ENCODE peak calls at places on chromosomes 1 and 21, in five cellular contexts. One of them, this sample, is unnamed.

GRCh38 chr21:44487831-44488230 is 32.5 kb downstream of the LRRC3 start:
- DNase-seq in choroid plexus epithelial cell: peak
- DNase-seq in fibroblast of the aortic adventitia: peak
- DNase-seq in CD8-positive, alpha-beta T cell: peak
- DNase-seq in NB4: peak
- DNase-seq in this sample: peak

GRCh38 chr1:109391161-109391556 is 6.6 kb downstream of the SORT1 start:
- DNase-seq in choroid plexus epithelial cell: peak
- DNase-seq in fibroblast of the aortic adventitia: peak
- DNase-seq in CD8-positive, alpha-beta T cell: no peak
- DNase-seq in NB4: no peak
- DNase-seq in this sample: peak

GRCh38 chr1:1435094-1435903 is at the start of gene VWA1:
- DNase-seq in choroid plexus epithelial cell: peak
- DNase-seq in fibroblast of the aortic adventitia: peak
- DNase-seq in CD8-positive, alpha-beta T cell: peak
- DNase-seq in NB4: no peak
- DNase-seq in this sample: peak

GRCh38 chr1:205495237-205495823 is 9.1 kb upstream of the CDK18 start:
- DNase-seq in choroid plexus epithelial cell: no peak
- DNase-seq in fibroblast of the aortic adventitia: no peak
- DNase-seq in CD8-positive, alpha-beta T cell: no peak
- DNase-seq in NB4: no peak
- DNase-seq in this sample: no peak

GRCh38 chr1:173410794-173411236 is 66.3 kb upstream of the PRDX6 start:
- DNase-seq in choroid plexus epithelial cell: no peak
- DNase-seq in fibroblast of the aortic adventitia: no peak
- DNase-seq in CD8-positive, alpha-beta T cell: no peak
- DNase-seq in NB4: no peak
- DNase-seq in this sample: no peak

GRCh38 chr1:200674838-200675587 is 5.3 kb upstream of the DDX59 start:
- DNase-seq in choroid plexus epithelial cell: no peak
- DNase-seq in fibroblast of the aortic adventitia: peak
- DNase-seq in CD8-positive, alpha-beta T cell: no peak
- DNase-seq in NB4: no peak
- DNase-seq in this sample: peak

GRCh38 chr1:40314721-40315238 is 2.3 kb downstream of the COL9A2 start:
- DNase-seq in choroid plexus epithelial cell: peak
- DNase-seq in fibroblast of the aortic adventitia: no peak
- DNase-seq in CD8-positive, alpha-beta T cell: no peak
- DNase-seq in NB4: no peak
- DNase-seq in this sample: no peak

GRCh38 chr1:200180821-200181220 is 153.3 kb downstream of the NR5A2 start:
- DNase-seq in choroid plexus epithelial cell: peak
- DNase-seq in fibroblast of the aortic adventitia: peak
- DNase-seq in CD8-positive, alpha-beta T cell: no peak
- DNase-seq in NB4: no peak
- DNase-seq in this sample: peak

GRCh38 chr1:53316742-53317650 is 10.9 kb downstream of the LRP8 start:
- DNase-seq in choroid plexus epithelial cell: no peak
- DNase-seq in fibroblast of the aortic adventitia: no peak
- DNase-seq in CD8-positive, alpha-beta T cell: no peak
- DNase-seq in NB4: no peak
- DNase-seq in this sample: no peak

GRCh38 chr1:232283864-232284263 is 346.1 kb downstream of the SIPA1L2 start:
- DNase-seq in choroid plexus epithelial cell: no peak
- DNase-seq in fibroblast of the aortic adventitia: no peak
- DNase-seq in CD8-positive, alpha-beta T cell: no peak
- DNase-seq in NB4: peak
- DNase-seq in this sample: peak

GRCh38 chr1:203667616-203668015 is 41.0 kb downstream of the ATP2B4 start:
- DNase-seq in choroid plexus epithelial cell: no peak
- DNase-seq in fibroblast of the aortic adventitia: peak
- DNase-seq in CD8-positive, alpha-beta T cell: no peak
- DNase-seq in NB4: no peak
- DNase-seq in this sample: peak

GRCh38 chr1:114222920-114223319 is 69.3 kb upstream of the SYT6 start:
- DNase-seq in choroid plexus epithelial cell: no peak
- DNase-seq in fibroblast of the aortic adventitia: no peak
- DNase-seq in CD8-positive, alpha-beta T cell: no peak
- DNase-seq in NB4: no peak
- DNase-seq in this sample: no peak

GRCh38 chr1:233745114-233745513 is 131.2 kb downstream of the KCNK1 start:
- DNase-seq in choroid plexus epithelial cell: no peak
- DNase-seq in fibroblast of the aortic adventitia: no peak
- DNase-seq in CD8-positive, alpha-beta T cell: no peak
- DNase-seq in NB4: no peak
- DNase-seq in this sample: no peak

GRCh38 chr1:194931166-194931565 is 1677.1 kb downstream of the KCNT2 start:
- DNase-seq in choroid plexus epithelial cell: no peak
- DNase-seq in fibroblast of the aortic adventitia: no peak
- DNase-seq in CD8-positive, alpha-beta T cell: no peak
- DNase-seq in NB4: no peak
- DNase-seq in this sample: no peak

GRCh38 chr1:244863491-244864252 is 671 bp downstream of the HNRNPU start:
- DNase-seq in choroid plexus epithelial cell: no peak
- DNase-seq in fibroblast of the aortic adventitia: no peak
- DNase-seq in CD8-positive, alpha-beta T cell: no peak
- DNase-seq in NB4: no peak
- DNase-seq in this sample: peak

GRCh38 chr1:192485692-192486436 is 89.7 kb upstream of the RGS1 start:
- DNase-seq in choroid plexus epithelial cell: peak
- DNase-seq in fibroblast of the aortic adventitia: peak
- DNase-seq in CD8-positive, alpha-beta T cell: no peak
- DNase-seq in NB4: no peak
- DNase-seq in this sample: peak

GRCh38 chr21:45578811-45579381 is 36.7 kb upstream of the SLC19A1 start:
- DNase-seq in choroid plexus epithelial cell: no peak
- DNase-seq in fibroblast of the aortic adventitia: no peak
- DNase-seq in CD8-positive, alpha-beta T cell: no peak
- DNase-seq in NB4: no peak
- DNase-seq in this sample: no peak

GRCh38 chr21:28454978-28455600 is 537.6 kb downstream of the LTN1 start:
- DNase-seq in choroid plexus epithelial cell: no peak
- DNase-seq in fibroblast of the aortic adventitia: peak
- DNase-seq in CD8-positive, alpha-beta T cell: no peak
- DNase-seq in NB4: no peak
- DNase-seq in this sample: no peak

GRCh38 chr1:211258310-211258755 is 833 bp upstream of the RCOR3 start:
- DNase-seq in choroid plexus epithelial cell: peak
- DNase-seq in fibroblast of the aortic adventitia: peak
- DNase-seq in CD8-positive, alpha-beta T cell: peak
- DNase-seq in NB4: peak
- DNase-seq in this sample: peak

GRCh38 chr1:241848680-241849344 is 808 bp downstream of the EXO1 start:
- DNase-seq in choroid plexus epithelial cell: no peak
- DNase-seq in fibroblast of the aortic adventitia: no peak
- DNase-seq in CD8-positive, alpha-beta T cell: no peak
- DNase-seq in NB4: no peak
- DNase-seq in this sample: no peak

GRCh38 chr1:24555591-24556413 is at the start of gene NCMAP:
- DNase-seq in choroid plexus epithelial cell: no peak
- DNase-seq in fibroblast of the aortic adventitia: no peak
- DNase-seq in CD8-positive, alpha-beta T cell: peak
- DNase-seq in NB4: no peak
- DNase-seq in this sample: no peak

GRCh38 chr1:24415334-24415909 is at the start of gene NIPAL3:
- DNase-seq in choroid plexus epithelial cell: peak
- DNase-seq in fibroblast of the aortic adventitia: peak
- DNase-seq in CD8-positive, alpha-beta T cell: peak
- DNase-seq in NB4: peak
- DNase-seq in this sample: peak

GRCh38 chr1:91876040-91876470 is 9.9 kb downstream of the TGFBR3 start:
- DNase-seq in choroid plexus epithelial cell: no peak
- DNase-seq in fibroblast of the aortic adventitia: no peak
- DNase-seq in CD8-positive, alpha-beta T cell: peak
- DNase-seq in NB4: no peak
- DNase-seq in this sample: no peak

GRCh38 chr1:117664314-117664713 is 58.5 kb downstream of the TENT5C start:
- DNase-seq in choroid plexus epithelial cell: no peak
- DNase-seq in fibroblast of the aortic adventitia: no peak
- DNase-seq in CD8-positive, alpha-beta T cell: peak
- DNase-seq in NB4: peak
- DNase-seq in this sample: no peak

GRCh38 chr1:185853739-185854138 is 119.5 kb downstream of the HMCN1 start:
- DNase-seq in choroid plexus epithelial cell: peak
- DNase-seq in fibroblast of the aortic adventitia: peak
- DNase-seq in CD8-positive, alpha-beta T cell: no peak
- DNase-seq in NB4: no peak
- DNase-seq in this sample: peak

GRCh38 chr1:165129568-165130164 is 226.8 kb downstream of the LMX1A start:
- DNase-seq in choroid plexus epithelial cell: peak
- DNase-seq in fibroblast of the aortic adventitia: peak
- DNase-seq in CD8-positive, alpha-beta T cell: no peak
- DNase-seq in NB4: peak
- DNase-seq in this sample: peak

GRCh38 chr1:154992721-154993571 is 440 bp upstream of the LENEP start:
- DNase-seq in choroid plexus epithelial cell: peak
- DNase-seq in fibroblast of the aortic adventitia: peak
- DNase-seq in CD8-positive, alpha-beta T cell: no peak
- DNase-seq in NB4: no peak
- DNase-seq in this sample: peak

GRCh38 chr1:78825561-78825960 is 175.9 kb downstream of the IFI44 start:
- DNase-seq in choroid plexus epithelial cell: peak
- DNase-seq in fibroblast of the aortic adventitia: peak
- DNase-seq in CD8-positive, alpha-beta T cell: no peak
- DNase-seq in NB4: no peak
- DNase-seq in this sample: no peak

GRCh38 chr1:38152351-38153082 is 105.9 kb upstream of the POU3F1 start:
- DNase-seq in choroid plexus epithelial cell: no peak
- DNase-seq in fibroblast of the aortic adventitia: no peak
- DNase-seq in CD8-positive, alpha-beta T cell: no peak
- DNase-seq in NB4: peak
- DNase-seq in this sample: no peak

GRCh38 chr1:156860113-156860638 is 489 bp upstream of the NTRK1 start:
- DNase-seq in choroid plexus epithelial cell: peak
- DNase-seq in fibroblast of the aortic adventitia: peak
- DNase-seq in CD8-positive, alpha-beta T cell: peak
- DNase-seq in NB4: peak
- DNase-seq in this sample: peak

GRCh38 chr1:156862602-156863599 is 2.2 kb downstream of the NTRK1 start:
- DNase-seq in choroid plexus epithelial cell: no peak
- DNase-seq in fibroblast of the aortic adventitia: no peak
- DNase-seq in CD8-positive, alpha-beta T cell: no peak
- DNase-seq in NB4: no peak
- DNase-seq in this sample: no peak

GRCh38 chr1:156858959-156859522 is at the start of gene INSRR:
- DNase-seq in choroid plexus epithelial cell: no peak
- DNase-seq in fibroblast of the aortic adventitia: no peak
- DNase-seq in CD8-positive, alpha-beta T cell: no peak
- DNase-seq in NB4: peak
- DNase-seq in this sample: peak

GRCh38 chr1:156859523-156860112 is 701 bp upstream of the INSRR start:
- DNase-seq in choroid plexus epithelial cell: peak
- DNase-seq in fibroblast of the aortic adventitia: peak
- DNase-seq in CD8-positive, alpha-beta T cell: peak
- DNase-seq in NB4: no peak
- DNase-seq in this sample: peak

GRCh38 chr1:156860639-156861423 is at the start of gene NTRK1:
- DNase-seq in choroid plexus epithelial cell: no peak
- DNase-seq in fibroblast of the aortic adventitia: no peak
- DNase-seq in CD8-positive, alpha-beta T cell: peak
- DNase-seq in NB4: peak
- DNase-seq in this sample: peak
- H3K4me3 ChIP-seq in choroid plexus epithelial cell: peak
- H3K4me3 ChIP-seq in fibroblast of the aortic adventitia: peak
- H3K4me3 ChIP-seq in CD8-positive, alpha-beta T cell: peak
- H3K4me3 ChIP-seq in NB4: no peak
- H3K4me3 ChIP-seq in this sample: peak

DNA sequence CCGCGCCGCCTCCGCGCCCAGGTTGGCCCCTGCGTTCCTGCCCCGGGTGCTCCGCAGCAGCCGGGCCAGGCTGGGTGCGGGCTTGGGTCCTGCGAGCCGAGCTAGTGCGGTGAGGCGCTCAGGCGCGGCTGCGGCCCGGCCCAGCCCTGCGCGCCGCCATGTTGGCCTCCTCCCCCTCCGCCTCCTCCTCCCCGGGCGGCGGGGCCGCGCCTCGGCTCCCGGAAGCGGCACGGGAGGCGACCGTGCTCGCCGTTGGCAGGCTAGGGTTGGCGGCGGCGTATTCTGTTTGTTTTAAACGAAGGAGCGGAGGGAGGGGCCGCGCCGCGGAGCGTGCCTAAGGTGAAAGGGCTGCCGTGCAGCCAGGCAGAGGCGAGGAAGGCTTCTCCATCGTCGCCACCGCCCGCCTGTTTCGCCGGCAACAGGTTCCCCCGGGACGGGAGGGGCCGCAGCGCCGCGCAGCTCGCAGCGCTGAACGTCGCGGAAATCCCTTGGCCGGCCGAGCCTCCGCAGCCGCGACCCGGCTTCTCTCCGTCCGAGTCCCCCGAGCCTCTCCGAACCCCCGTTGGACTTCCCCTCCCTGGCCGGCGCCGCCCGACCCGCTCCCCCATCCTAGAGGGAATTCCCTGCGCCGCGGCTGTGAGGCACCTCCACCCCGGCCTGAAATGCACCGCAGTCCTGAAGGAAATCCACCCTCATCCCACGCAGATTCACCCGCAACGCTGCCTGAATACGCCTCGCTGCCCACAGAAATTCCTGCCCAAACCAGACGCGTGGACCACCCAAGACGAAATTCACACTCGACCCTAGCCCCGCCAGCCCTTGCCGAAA is at the start of gene USP24:
- DNase-seq in choroid plexus epithelial cell: peak
- DNase-seq in fibroblast of the aortic adventitia: peak
- DNase-seq in CD8-positive, alpha-beta T cell: peak
- DNase-seq in NB4: peak
- DNase-seq in this sample: peak
- TF ChIP-seq CTCF in choroid plexus epithelial cell: no peak
- TF ChIP-seq CTCF in fibroblast of the aortic adventitia: no peak
- TF ChIP-seq CTCF in CD8-positive, alpha-beta T cell: no peak
- TF ChIP-seq CTCF in NB4: no peak
- TF ChIP-seq CTCF in this sample: no peak

GRCh38 chr21:41169258-41169576 is 1.3 kb downstream of the BACE2 start:
- DNase-seq in choroid plexus epithelial cell: no peak
- DNase-seq in fibroblast of the aortic adventitia: no peak
- DNase-seq in CD8-positive, alpha-beta T cell: no peak
- DNase-seq in NB4: no peak
- DNase-seq in this sample: no peak
- H3K4me3 ChIP-seq in choroid plexus epithelial cell: peak
- H3K4me3 ChIP-seq in fibroblast of the aortic adventitia: peak
- H3K4me3 ChIP-seq in CD8-positive, alpha-beta T cell: no peak
- H3K4me3 ChIP-seq in NB4: no peak
- H3K4me3 ChIP-seq in this sample: peak

GRCh38 chr1:179953974-179954493 is 576 bp upstream of the CEP350 start:
- DNase-seq in choroid plexus epithelial cell: peak
- DNase-seq in fibroblast of the aortic adventitia: peak
- DNase-seq in CD8-positive, alpha-beta T cell: peak
- DNase-seq in NB4: peak
- DNase-seq in this sample: peak
- TF ChIP-seq CTCF in choroid plexus epithelial cell: peak
- TF ChIP-seq CTCF in fibroblast of the aortic adventitia: peak
- TF ChIP-seq CTCF in CD8-positive, alpha-beta T cell: peak
- TF ChIP-seq CTCF in NB4: no peak
- TF ChIP-seq CTCF in this sample: no peak